ENCODE peak calls at places on chromosomes 3 and 15, in seven cellular contexts. One of them, this sample, is unnamed.

GRCh38 chr3:125087768-125088391 is 32.1 kb upstream of the HEG1 start:
- DNase-seq in brain microvascular endothelial cell: peak
- DNase-seq in fibroblast of pulmonary artery: peak
- DNase-seq in BE2C: no peak
- DNase-seq in neural progenitor cell: no peak
- DNase-seq in WERI-Rb-1: peak
- DNase-seq in body of pancreas: no peak
- DNase-seq in this sample: peak

GRCh38 chr3:12706504-12707253 is 42.8 kb upstream of the RAF1 start:
- DNase-seq in brain microvascular endothelial cell: peak
- DNase-seq in fibroblast of pulmonary artery: peak
- DNase-seq in BE2C: peak
- DNase-seq in neural progenitor cell: peak
- DNase-seq in WERI-Rb-1: peak
- DNase-seq in body of pancreas: peak
- DNase-seq in this sample: peak

GRCh38 chr3:15646924-15647511 is 45.5 kb downstream of the BTD start:
- DNase-seq in brain microvascular endothelial cell: peak
- DNase-seq in fibroblast of pulmonary artery: peak
- DNase-seq in BE2C: no peak
- DNase-seq in neural progenitor cell: no peak
- DNase-seq in WERI-Rb-1: no peak
- DNase-seq in body of pancreas: peak
- DNase-seq in this sample: peak

GRCh38 chr3:74384151-74384550 is 230.3 kb downstream of the CNTN3 start:
- DNase-seq in brain microvascular endothelial cell: no peak
- DNase-seq in fibroblast of pulmonary artery: no peak
- DNase-seq in BE2C: no peak
- DNase-seq in neural progenitor cell: no peak
- DNase-seq in WERI-Rb-1: no peak
- DNase-seq in body of pancreas: peak
- DNase-seq in this sample: no peak

GRCh38 chr3:188067932-188068331 is 86.0 kb upstream of the LPP start:
- DNase-seq in brain microvascular endothelial cell: peak
- DNase-seq in fibroblast of pulmonary artery: peak
- DNase-seq in BE2C: no peak
- DNase-seq in neural progenitor cell: no peak
- DNase-seq in WERI-Rb-1: no peak
- DNase-seq in body of pancreas: no peak
- DNase-seq in this sample: peak

GRCh38 chr15:59255647-59256380 is 49.2 kb downstream of the LDHAL6B start:
- DNase-seq in brain microvascular endothelial cell: peak
- DNase-seq in fibroblast of pulmonary artery: no peak
- DNase-seq in BE2C: no peak
- DNase-seq in neural progenitor cell: no peak
- DNase-seq in WERI-Rb-1: no peak
- DNase-seq in body of pancreas: peak
- DNase-seq in this sample: no peak

GRCh38 chr15:78739996-78740903 is 71.0 kb downstream of the ADAMTS7 start:
- DNase-seq in brain microvascular endothelial cell: peak
- DNase-seq in fibroblast of pulmonary artery: peak
- DNase-seq in BE2C: peak
- DNase-seq in neural progenitor cell: peak
- DNase-seq in WERI-Rb-1: peak
- DNase-seq in body of pancreas: peak
- DNase-seq in this sample: peak

GRCh38 chr3:9036327-9037112 is 73.2 kb upstream of the RAD18 start:
- DNase-seq in brain microvascular endothelial cell: no peak
- DNase-seq in fibroblast of pulmonary artery: peak
- DNase-seq in BE2C: peak
- DNase-seq in neural progenitor cell: no peak
- DNase-seq in WERI-Rb-1: no peak
- DNase-seq in body of pancreas: peak
- DNase-seq in this sample: peak

GRCh38 chr3:7734456-7734855 is 767.2 kb upstream of the LMCD1 start:
- DNase-seq in brain microvascular endothelial cell: no peak
- DNase-seq in fibroblast of pulmonary artery: peak
- DNase-seq in BE2C: no peak
- DNase-seq in neural progenitor cell: no peak
- DNase-seq in WERI-Rb-1: no peak
- DNase-seq in body of pancreas: no peak
- DNase-seq in this sample: peak

GRCh38 chr3:179046497-179047353 is 24.9 kb downstream of the ZMAT3 start:
- DNase-seq in brain microvascular endothelial cell: peak
- DNase-seq in fibroblast of pulmonary artery: no peak
- DNase-seq in BE2C: no peak
- DNase-seq in neural progenitor cell: no peak
- DNase-seq in WERI-Rb-1: no peak
- DNase-seq in body of pancreas: no peak
- DNase-seq in this sample: no peak

GRCh38 chr3:4981688-4982494 is 2.7 kb downstream of the BHLHE40 start:
- DNase-seq in brain microvascular endothelial cell: peak
- DNase-seq in fibroblast of pulmonary artery: peak
- DNase-seq in BE2C: no peak
- DNase-seq in neural progenitor cell: no peak
- DNase-seq in WERI-Rb-1: no peak
- DNase-seq in body of pancreas: peak
- DNase-seq in this sample: peak

GRCh38 chr3:58116161-58116955 is 94.4 kb downstream of the DNASE1L3 start:
- DNase-seq in brain microvascular endothelial cell: no peak
- DNase-seq in fibroblast of pulmonary artery: no peak
- DNase-seq in BE2C: no peak
- DNase-seq in neural progenitor cell: no peak
- DNase-seq in WERI-Rb-1: no peak
- DNase-seq in body of pancreas: no peak
- DNase-seq in this sample: no peak

GRCh38 chr3:194730369-194730768 is 44.7 kb downstream of the FAM43A start:
- DNase-seq in brain microvascular endothelial cell: no peak
- DNase-seq in fibroblast of pulmonary artery: no peak
- DNase-seq in BE2C: peak
- DNase-seq in neural progenitor cell: peak
- DNase-seq in WERI-Rb-1: peak
- DNase-seq in body of pancreas: peak
- DNase-seq in this sample: no peak

GRCh38 chr3:48240000-48240710 is 749 bp upstream of the ZNF589 start:
- DNase-seq in brain microvascular endothelial cell: no peak
- DNase-seq in fibroblast of pulmonary artery: no peak
- DNase-seq in BE2C: peak
- DNase-seq in neural progenitor cell: peak
- DNase-seq in WERI-Rb-1: no peak
- DNase-seq in body of pancreas: no peak
- DNase-seq in this sample: no peak

GRCh38 chr15:70762469-70763119 is 764 bp downstream of the UACA start:
- DNase-seq in brain microvascular endothelial cell: peak
- DNase-seq in fibroblast of pulmonary artery: peak
- DNase-seq in BE2C: peak
- DNase-seq in neural progenitor cell: peak
- DNase-seq in WERI-Rb-1: peak
- DNase-seq in body of pancreas: peak
- DNase-seq in this sample: peak

GRCh38 chr3:156743859-156744258 is 69.5 kb downstream of the TIPARP start:
- DNase-seq in brain microvascular endothelial cell: no peak
- DNase-seq in fibroblast of pulmonary artery: no peak
- DNase-seq in BE2C: no peak
- DNase-seq in neural progenitor cell: peak
- DNase-seq in WERI-Rb-1: no peak
- DNase-seq in body of pancreas: no peak
- DNase-seq in this sample: no peak

GRCh38 chr3:108755686-108756085 is 1.5 kb downstream of the RETNLB start:
- DNase-seq in brain microvascular endothelial cell: no peak
- DNase-seq in fibroblast of pulmonary artery: no peak
- DNase-seq in BE2C: no peak
- DNase-seq in neural progenitor cell: no peak
- DNase-seq in WERI-Rb-1: no peak
- DNase-seq in body of pancreas: no peak
- DNase-seq in this sample: no peak

GRCh38 chr15:74333093-74333492 is 34.4 kb downstream of the CYP11A1 start:
- DNase-seq in brain microvascular endothelial cell: no peak
- DNase-seq in fibroblast of pulmonary artery: no peak
- DNase-seq in BE2C: no peak
- DNase-seq in neural progenitor cell: no peak
- DNase-seq in WERI-Rb-1: no peak
- DNase-seq in body of pancreas: no peak
- DNase-seq in this sample: no peak

GRCh38 chr15:95267476-95267875 is 1036.1 kb downstream of the MCTP2 start:
- DNase-seq in brain microvascular endothelial cell: no peak
- DNase-seq in fibroblast of pulmonary artery: no peak
- DNase-seq in BE2C: no peak
- DNase-seq in neural progenitor cell: no peak
- DNase-seq in WERI-Rb-1: no peak
- DNase-seq in body of pancreas: no peak
- DNase-seq in this sample: peak

GRCh38 chr3:36866358-36866757 is 78.5 kb downstream of the TRANK1 start:
- DNase-seq in brain microvascular endothelial cell: no peak
- DNase-seq in fibroblast of pulmonary artery: no peak
- DNase-seq in BE2C: no peak
- DNase-seq in neural progenitor cell: no peak
- DNase-seq in WERI-Rb-1: no peak
- DNase-seq in body of pancreas: no peak
- DNase-seq in this sample: no peak

GRCh38 chr3:12194669-12195161 is 36.0 kb upstream of the TIMP4 start:
- DNase-seq in brain microvascular endothelial cell: no peak
- DNase-seq in fibroblast of pulmonary artery: peak
- DNase-seq in BE2C: no peak
- DNase-seq in neural progenitor cell: no peak
- DNase-seq in WERI-Rb-1: peak
- DNase-seq in body of pancreas: no peak
- DNase-seq in this sample: peak

GRCh38 chr3:59678042-59678707 is 628.4 kb upstream of the CFAP20DC start:
- DNase-seq in brain microvascular endothelial cell: no peak
- DNase-seq in fibroblast of pulmonary artery: no peak
- DNase-seq in BE2C: no peak
- DNase-seq in neural progenitor cell: no peak
- DNase-seq in WERI-Rb-1: peak
- DNase-seq in body of pancreas: peak
- DNase-seq in this sample: no peak

GRCh38 chr3:161142486-161142885 is 37.3 kb upstream of the B3GALNT1 start:
- DNase-seq in brain microvascular endothelial cell: no peak
- DNase-seq in fibroblast of pulmonary artery: no peak
- DNase-seq in BE2C: no peak
- DNase-seq in neural progenitor cell: no peak
- DNase-seq in WERI-Rb-1: no peak
- DNase-seq in body of pancreas: no peak
- DNase-seq in this sample: peak

GRCh38 chr15:92809880-92810361 is 90.2 kb upstream of the CHD2 start:
- DNase-seq in brain microvascular endothelial cell: peak
- DNase-seq in fibroblast of pulmonary artery: peak
- DNase-seq in BE2C: peak
- DNase-seq in neural progenitor cell: peak
- DNase-seq in WERI-Rb-1: no peak
- DNase-seq in body of pancreas: peak
- DNase-seq in this sample: peak

GRCh38 chr3:42701371-42702065 is 1.1 kb downstream of the HHATL start:
- DNase-seq in brain microvascular endothelial cell: no peak
- DNase-seq in fibroblast of pulmonary artery: peak
- DNase-seq in BE2C: no peak
- DNase-seq in neural progenitor cell: peak
- DNase-seq in WERI-Rb-1: no peak
- DNase-seq in body of pancreas: peak
- DNase-seq in this sample: no peak

GRCh38 chr3:42704136-42704841 is 1.7 kb upstream of the HHATL start:
- DNase-seq in brain microvascular endothelial cell: no peak
- DNase-seq in fibroblast of pulmonary artery: no peak
- DNase-seq in BE2C: no peak
- DNase-seq in neural progenitor cell: no peak
- DNase-seq in WERI-Rb-1: no peak
- DNase-seq in body of pancreas: no peak
- DNase-seq in this sample: no peak

GRCh38 chr3:42702066-42702951 is at the start of gene HHATL:
- DNase-seq in brain microvascular endothelial cell: no peak
- DNase-seq in fibroblast of pulmonary artery: no peak
- DNase-seq in BE2C: no peak
- DNase-seq in neural progenitor cell: no peak
- DNase-seq in WERI-Rb-1: peak
- DNase-seq in body of pancreas: no peak
- DNase-seq in this sample: no peak

GRCh38 chr3:42703695-42704025 is 1.1 kb upstream of the HHATL start:
- DNase-seq in brain microvascular endothelial cell: no peak
- DNase-seq in fibroblast of pulmonary artery: no peak
- DNase-seq in BE2C: no peak
- DNase-seq in neural progenitor cell: no peak
- DNase-seq in WERI-Rb-1: no peak
- DNase-seq in body of pancreas: no peak
- DNase-seq in this sample: no peak

GRCh38 chr3:42702982-42703694 is 540 bp upstream of the HHATL start:
- DNase-seq in brain microvascular endothelial cell: no peak
- DNase-seq in fibroblast of pulmonary artery: no peak
- DNase-seq in BE2C: no peak
- DNase-seq in neural progenitor cell: no peak
- DNase-seq in WERI-Rb-1: no peak
- DNase-seq in body of pancreas: no peak
- DNase-seq in this sample: no peak
- H3K4me3 ChIP-seq in brain microvascular endothelial cell: no peak
- H3K4me3 ChIP-seq in fibroblast of pulmonary artery: no peak
- H3K4me3 ChIP-seq in BE2C: no peak
- H3K4me3 ChIP-seq in neural progenitor cell: no peak
- H3K4me3 ChIP-seq in WERI-Rb-1: no peak
- H3K4me3 ChIP-seq in body of pancreas: no peak
- H3K4me3 ChIP-seq in this sample: no peak

GRCh38 chr15:80019168-80019745 is 40.2 kb upstream of the ZFAND6 start:
- DNase-seq in brain microvascular endothelial cell: no peak
- DNase-seq in fibroblast of pulmonary artery: no peak
- DNase-seq in BE2C: no peak
- DNase-seq in neural progenitor cell: no peak
- DNase-seq in WERI-Rb-1: no peak
- DNase-seq in body of pancreas: no peak
- DNase-seq in this sample: no peak
- H3K4me3 ChIP-seq in brain microvascular endothelial cell: no peak
- H3K4me3 ChIP-seq in fibroblast of pulmonary artery: no peak
- H3K4me3 ChIP-seq in BE2C: no peak
- H3K4me3 ChIP-seq in neural progenitor cell: no peak
- H3K4me3 ChIP-seq in WERI-Rb-1: no peak
- H3K4me3 ChIP-seq in body of pancreas: no peak
- H3K4me3 ChIP-seq in this sample: no peak

DNA sequence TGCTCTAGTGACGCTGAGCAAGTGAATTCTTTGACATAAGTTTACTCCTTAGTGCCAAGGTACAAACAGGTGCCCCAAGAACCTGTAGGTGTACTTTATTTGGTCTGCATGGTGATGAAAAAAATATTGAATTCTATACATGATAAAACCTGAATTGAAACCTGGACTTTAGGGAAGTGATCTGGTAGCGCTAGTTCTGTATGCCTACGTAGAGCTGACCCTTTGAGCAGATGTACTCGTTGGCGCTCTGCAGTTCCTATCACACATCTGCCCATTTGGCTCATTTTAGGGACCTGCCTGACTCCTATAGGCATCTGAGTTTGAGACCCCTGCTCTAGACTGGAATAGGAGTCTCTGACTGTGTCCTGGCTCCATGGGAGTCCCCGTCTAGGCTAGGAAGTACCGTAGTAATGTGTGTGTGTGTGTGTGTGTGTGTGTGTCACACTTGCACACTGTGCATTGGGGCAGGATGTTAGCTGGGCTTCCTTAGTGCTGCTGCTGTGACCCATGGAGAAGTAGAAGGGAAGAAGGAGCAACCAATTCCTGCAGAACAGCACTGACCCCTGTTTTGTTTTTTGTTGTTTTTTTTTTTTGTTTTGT is 21.2 kb downstream of the STARD5 start:
- DNase-seq in brain microvascular endothelial cell: no peak
- DNase-seq in fibroblast of pulmonary artery: no peak
- DNase-seq in BE2C: no peak
- DNase-seq in neural progenitor cell: no peak
- DNase-seq in WERI-Rb-1: no peak
- DNase-seq in body of pancreas: no peak
- DNase-seq in this sample: no peak
- H3K4me3 ChIP-seq in brain microvascular endothelial cell: no peak
- H3K4me3 ChIP-seq in fibroblast of pulmonary artery: no peak
- H3K4me3 ChIP-seq in BE2C: no peak
- H3K4me3 ChIP-seq in neural progenitor cell: no peak
- H3K4me3 ChIP-seq in WERI-Rb-1: no peak
- H3K4me3 ChIP-seq in body of pancreas: no peak
- H3K4me3 ChIP-seq in this sample: no peak

GRCh38 chr3:141386611-141387110 is 18.4 kb downstream of the ZBTB38 start:
- DNase-seq in brain microvascular endothelial cell: no peak
- DNase-seq in fibroblast of pulmonary artery: peak
- DNase-seq in BE2C: peak
- DNase-seq in neural progenitor cell: no peak
- DNase-seq in WERI-Rb-1: peak
- DNase-seq in body of pancreas: no peak
- DNase-seq in this sample: peak
- H3K4me3 ChIP-seq in brain microvascular endothelial cell: peak
- H3K4me3 ChIP-seq in fibroblast of pulmonary artery: peak
- H3K4me3 ChIP-seq in BE2C: peak
- H3K4me3 ChIP-seq in neural progenitor cell: no peak
- H3K4me3 ChIP-seq in WERI-Rb-1: peak
- H3K4me3 ChIP-seq in body of pancreas: no peak
- H3K4me3 ChIP-seq in this sample: peak

This sample was measured in fibroblast of mammary gland.